ENCODE peak calls at places on chromosomes 12 and 14, in seven cellular contexts. X is endothelial cell, S is MCF 10A, N is WERI-Rb-1, B is HFF-Myc, Y is choroid plexus epithelial cell, C is cardiac fibroblast. D is an unnamed sample.

GRCh38 chr14:104968541-104969401 is 9.4 kb downstream of the AHNAK2 start:
- DNase-seq in Y (peak), X (no peak), C (peak), N (peak), B (no peak), S (peak), D (peak)

GRCh38 chr12:61546296-61546695 is 713.9 kb upstream of the USP15 start:
- DNase-seq in Y (no peak), N (peak), S (no peak), X (no peak), C (no peak), B (no peak), D (no peak)

GRCh38 chr14:62655161-62655560 is 390.1 kb downstream of the KCNH5 start:
- DNase-seq in N (peak), B (no peak), C (peak), X (no peak), Y (no peak), S (no peak), D (no peak)

GRCh38 chr14:81517798-81518398 is 15.8 kb downstream of the SEL1L start:
- DNase-seq in B (no peak), C (peak), Y (peak), N (no peak), X (no peak), S (no peak), D (no peak)

GRCh38 chr12:15774819-15775218 is 14.4 kb downstream of the EPS8 start:
- DNase-seq in X (no peak), N (no peak), S (no peak), C (peak), Y (peak), B (peak), D (no peak)

GRCh38 chr12:51334774-51335173 is 10.8 kb upstream of the BIN2 start:
- DNase-seq in C (peak), X (no peak), N (no peak), Y (no peak), S (no peak), B (no peak), D (no peak)

GRCh38 chr12:46219892-46220655 is 48.8 kb downstream of the SLC38A1 start:
- DNase-seq in S (peak), N (no peak), Y (peak), X (no peak), B (peak), C (peak), D (peak)

GRCh38 chr12:132222096-132222807 is 78.0 kb downstream of the NOC4L start:
- DNase-seq in Y (peak), N (no peak), B (no peak), X (peak), S (peak), C (peak), D (peak)

GRCh38 chr12:15520083-15520482 is 197.8 kb downstream of the PTPRO start:
- DNase-seq in X (no peak), B (no peak), C (no peak), N (no peak), Y (no peak), S (no peak), D (no peak)

GRCh38 chr12:105933671-105934665 is 204.8 kb downstream of the NUAK1 start:
- DNase-seq in C (peak), B (peak), Y (peak), S (peak), X (no peak), N (no peak), D (peak)

GRCh38 chr12:95661360-95661759 is 110.1 kb upstream of the USP44 start:
- DNase-seq in N (no peak), C (no peak), Y (no peak), S (no peak), X (no peak), B (no peak), D (no peak)

GRCh38 chr14:42855159-42855558 is 1248.5 kb downstream of the LRFN5 start:
- DNase-seq in C (no peak), X (no peak), N (no peak), S (peak), Y (peak), B (no peak), D (no peak)

GRCh38 chr12:24200013-24200412 is 250.5 kb upstream of the SOX5 start:
- DNase-seq in B (no peak), N (no peak), Y (no peak), C (no peak), X (no peak), S (no peak), D (no peak)

GRCh38 chr12:29030006-29030405 is 119.1 kb upstream of the FAR2 start:
- DNase-seq in C (no peak), Y (no peak), N (no peak), S (no peak), B (no peak), X (no peak), D (no peak)

GRCh38 chr12:51951199-51951842 is at the start of gene ACVR1B:
- DNase-seq in B (no peak), X (peak), N (peak), Y (peak), S (peak), C (peak), D (peak)

GRCh38 chr12:69252033-69252432 is 12.7 kb downstream of the CPSF6 start:
- DNase-seq in B (no peak), X (no peak), S (peak), N (no peak), Y (peak), C (no peak), D (no peak)

GRCh38 chr14:106826833-106827369 is 1300.5 kb downstream of the TMEM121 start:
- DNase-seq in S (no peak), B (no peak), X (no peak), C (no peak), N (no peak), Y (no peak), D (no peak)

GRCh38 chr14:77498984-77499527 is 440 bp upstream of the ISM2 start:
- DNase-seq in Y (no peak), C (no peak), B (no peak), X (peak), S (no peak), N (no peak), D (no peak)

GRCh38 chr12:99983721-99984258 is 946 bp downstream of the ANKS1B start:
- DNase-seq in C (peak), B (no peak), N (peak), Y (peak), X (peak), S (peak), D (no peak)

GRCh38 chr14:82385043-82385442 is 851.4 kb upstream of the SEL1L start:
- DNase-seq in C (no peak), B (no peak), X (no peak), S (peak), Y (peak), N (no peak), D (no peak)

GRCh38 chr14:79328863-79329262 is 882.4 kb downstream of the DIO2 start:
- DNase-seq in B (no peak), N (no peak), C (peak), X (no peak), S (no peak), Y (peak), D (no peak)

GRCh38 chr14:71466942-71467341 is 465.3 kb upstream of the RGS6 start:
- DNase-seq in S (no peak), Y (no peak), X (no peak), C (no peak), B (no peak), N (no peak), D (no peak)

GRCh38 chr12:111597731-111598636 is 1.1 kb downstream of the ATXN2 start:
- DNase-seq in C (peak), X (peak), N (peak), B (no peak), Y (peak), S (peak), D (peak)

GRCh38 chr12:56261503-56262230 is 3.5 kb upstream of the ANKRD52 start:
- DNase-seq in Y (peak), S (peak), N (no peak), X (no peak), B (peak), C (peak), D (no peak)

GRCh38 chr14:51283402-51283825 is 43.4 kb downstream of the TMX1 start:
- DNase-seq in C (peak), S (peak), Y (peak), X (peak), B (peak), N (peak), D (no peak)

GRCh38 chr12:95358111-95359083 is 115.6 kb upstream of the METAP2 start:
- DNase-seq in C (peak), B (no peak), X (no peak), S (no peak), Y (peak), N (no peak), D (no peak)

GRCh38 chr14:35400707-35401421 is 3.7 kb downstream of the NFKBIA start:
- DNase-seq in N (no peak), S (peak), B (no peak), Y (peak), C (peak), X (no peak), D (no peak)

GRCh38 chr12:112091563-112091962 is 17.0 kb downstream of the NAA25 start:
- DNase-seq in S (no peak), C (no peak), N (no peak), Y (no peak), X (no peak), B (no peak), D (no peak)

GRCh38 chr12:23686095-23686494 is 263.4 kb downstream of the SOX5 start:
- DNase-seq in Y (peak), S (no peak), C (peak), N (no peak), B (no peak), X (no peak), D (no peak)

GRCh38 chr12:14810953-14811483 is 3.0 kb downstream of the SMCO3 start:
- DNase-seq in Y (peak), N (peak), C (peak), S (peak), B (no peak), X (peak), D (no peak)

GRCh38 chr12:88391556-88391955 is 188.7 kb downstream of the KITLG start:
- DNase-seq in N (no peak), S (peak), X (no peak), Y (peak), C (peak), B (peak), D (no peak)

GRCh38 chr14:104935955-104936354 is 11.3 kb downstream of the PLD4 start:
- DNase-seq in S (no peak), Y (no peak), B (no peak), C (no peak), X (no peak), N (no peak), D (no peak)

GRCh38 chr12:102659200-102659911 is 179.0 kb upstream of the IGF1 start:
- DNase-seq in S (peak), C (no peak), N (peak), Y (no peak), B (no peak), X (no peak), D (no peak)

GRCh38 chr12:124739953-124740561 is 123.6 kb downstream of the SCARB1 start:
- DNase-seq in S (no peak), Y (peak), N (no peak), X (no peak), C (no peak), B (no peak), D (no peak)

GRCh38 chr14:103126873-103127304 is 3.6 kb downstream of the TNFAIP2 start:
- DNase-seq in S (peak), N (peak), C (no peak), B (no peak), Y (no peak), X (peak), D (no peak)

GRCh38 chr14:68819260-68819691 is 26.4 kb upstream of the ZFP36L1 start:
- DNase-seq in S (peak), Y (peak), C (peak), X (no peak), N (peak), B (no peak), D (no peak)

GRCh38 chr14:68817513-68818212 is 24.8 kb upstream of the ZFP36L1 start:
- DNase-seq in S (no peak), C (no peak), B (no peak), Y (no peak), N (no peak), X (no peak), D (no peak)

GRCh38 chr14:68815288-68816182 is 22.7 kb upstream of the ZFP36L1 start:
- DNase-seq in N (no peak), S (no peak), C (peak), Y (no peak), B (no peak), X (no peak), D (no peak)

GRCh38 chr14:68816183-68816942 is 23.5 kb upstream of the ZFP36L1 start:
- DNase-seq in S (peak), C (peak), N (peak), B (no peak), Y (peak), X (peak), D (peak)

GRCh38 chr14:68816943-68817430 is 24.1 kb upstream of the ZFP36L1 start:
- DNase-seq in Y (no peak), X (no peak), N (no peak), B (no peak), S (no peak), C (no peak), D (no peak)
- TF ChIP-seq CTCF in Y (no peak), X (peak), N (no peak), B (no peak), S (no peak), C (no peak), D (no peak)

GRCh38 chr14:95515523-95516517 is 630 bp downstream of the SYNE3 start:
- DNase-seq in N (peak), X (peak), C (peak), S (peak), Y (peak), B (no peak), D (peak)
- TF ChIP-seq CTCF in N (peak), X (no peak), C (peak), S (peak), Y (peak), B (peak), D (peak)

DNA sequence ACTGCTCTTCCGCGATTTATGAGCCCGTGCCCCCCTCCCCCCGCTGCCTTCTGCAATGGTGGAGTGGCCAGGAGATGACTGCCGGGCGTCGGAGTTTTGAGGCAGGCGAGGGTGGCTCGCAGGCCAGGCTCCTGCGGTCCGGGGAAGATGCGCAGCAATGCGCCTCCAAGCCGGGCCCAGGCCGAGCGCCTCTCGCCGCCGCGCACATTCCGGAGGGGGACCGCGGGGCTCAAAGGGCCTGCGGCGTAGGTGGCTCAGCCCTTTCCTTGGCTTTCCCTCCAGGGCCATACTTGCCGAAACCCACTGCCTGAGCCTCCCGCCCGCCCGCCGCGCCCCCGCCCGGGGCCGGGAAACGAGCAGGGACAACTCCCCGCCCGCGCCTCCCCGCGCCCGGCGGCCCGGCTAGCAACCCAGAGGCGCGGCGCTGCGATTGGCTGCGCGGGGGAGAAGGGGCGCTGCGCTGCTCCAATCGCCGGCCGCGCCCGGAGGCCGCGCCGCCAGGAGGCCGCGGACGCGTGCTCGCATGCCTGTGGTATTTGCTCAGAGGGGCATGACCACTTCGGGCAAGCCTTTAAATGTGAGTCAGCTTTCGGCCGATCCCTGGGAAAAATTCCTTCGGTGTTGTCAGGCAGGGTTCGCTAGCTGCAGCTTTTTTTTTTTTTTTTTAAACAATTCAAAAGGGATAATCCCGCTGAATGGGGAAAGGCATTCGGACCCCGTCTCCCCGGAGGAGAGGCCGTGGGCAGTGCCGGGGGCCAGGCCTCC is 157.9 kb upstream of the PARP11 start:
- DNase-seq in B (peak), X (peak), N (peak), Y (peak), S (peak), C (peak), D (peak)
- TF ChIP-seq CTCF in B (no peak), X (no peak), N (no peak), Y (no peak), S (no peak), C (no peak), D (peak)

DNA sequence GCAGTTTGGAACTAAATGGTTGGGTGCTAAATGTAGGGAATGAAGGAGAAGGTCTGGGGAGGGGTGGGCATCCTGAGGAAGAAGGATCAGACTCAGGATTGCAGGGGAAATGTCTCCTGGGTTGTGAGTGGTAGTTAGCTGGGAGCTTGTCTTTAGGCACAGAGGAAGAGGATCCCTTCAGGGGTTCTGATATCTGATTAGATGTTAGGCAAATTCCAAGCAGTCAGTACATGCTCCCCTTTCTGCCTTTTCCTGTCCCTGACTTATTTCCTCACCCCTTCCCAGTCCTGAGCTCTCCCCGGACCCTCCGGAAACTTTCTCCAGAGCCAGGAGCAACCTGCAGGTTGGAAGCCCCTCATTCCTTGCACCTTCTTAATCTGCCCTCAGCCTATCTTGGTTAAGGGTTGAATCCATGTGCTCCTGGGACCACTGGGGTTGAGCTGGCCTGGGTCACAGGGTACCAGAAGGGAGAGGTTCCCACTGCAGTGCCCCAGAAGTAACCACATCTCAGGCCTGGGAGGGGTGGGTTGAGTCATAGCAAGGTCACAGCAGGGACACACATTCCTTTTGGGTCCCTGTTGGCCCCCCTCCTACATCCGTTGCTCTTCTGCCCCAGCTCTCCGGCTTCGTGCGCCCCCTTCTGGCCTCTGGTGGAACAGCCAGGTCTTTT is 1.6 kb downstream of the IGFBP6 start:
- DNase-seq in S (peak), X (peak), B (peak), N (peak), C (peak), Y (peak), D (peak)
- TF ChIP-seq CTCF in S (peak), X (peak), B (peak), N (peak), C (peak), Y (peak), D (peak)

GRCh38 chr12:645563-646071 is 17.6 kb downstream of the NINJ2 start:
- DNase-seq in X (no peak), S (peak), Y (peak), B (no peak), C (peak), N (no peak), D (no peak)

GRCh38 chr12:647039-647712 is 16.1 kb downstream of the NINJ2 start:
- DNase-seq in Y (no peak), C (no peak), X (no peak), B (no peak), N (no peak), S (no peak), D (peak)

GRCh38 chr12:646303-647038 is 16.8 kb downstream of the NINJ2 start:
- DNase-seq in X (no peak), S (no peak), B (no peak), Y (peak), C (peak), N (no peak), D (peak)

GRCh38 chr12:647713-648085 is 15.5 kb downstream of the NINJ2 start:
- DNase-seq in N (no peak), S (no peak), C (no peak), B (no peak), Y (no peak), X (no peak), D (no peak)

DNA sequence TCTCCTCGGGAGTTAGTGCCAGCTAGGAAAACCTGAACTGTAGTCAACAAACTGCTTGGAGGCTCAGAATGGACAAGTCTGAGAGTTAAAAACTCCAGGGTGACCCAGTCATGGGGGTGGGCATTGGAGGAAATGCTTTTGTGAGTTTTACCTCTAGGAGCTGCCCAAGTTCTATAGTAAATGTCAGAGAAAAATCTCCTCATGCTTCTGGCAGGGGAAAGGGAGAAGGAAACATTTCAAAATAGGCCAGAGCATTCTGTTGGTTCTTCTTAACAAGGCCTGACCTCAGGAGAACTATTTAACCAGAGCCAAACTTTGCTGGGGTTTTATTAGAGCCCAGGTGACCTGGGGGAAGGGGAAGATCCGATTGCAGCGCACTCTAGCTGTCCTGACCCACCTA is 12.3 kb downstream of the NINJ2 start:
- DNase-seq in X (no peak), Y (peak), N (no peak), B (no peak), C (no peak), S (no peak), D (no peak)
- TF ChIP-seq CTCF in X (no peak), Y (peak), N (no peak), B (no peak), C (no peak), S (no peak), D (no peak)

DNA sequence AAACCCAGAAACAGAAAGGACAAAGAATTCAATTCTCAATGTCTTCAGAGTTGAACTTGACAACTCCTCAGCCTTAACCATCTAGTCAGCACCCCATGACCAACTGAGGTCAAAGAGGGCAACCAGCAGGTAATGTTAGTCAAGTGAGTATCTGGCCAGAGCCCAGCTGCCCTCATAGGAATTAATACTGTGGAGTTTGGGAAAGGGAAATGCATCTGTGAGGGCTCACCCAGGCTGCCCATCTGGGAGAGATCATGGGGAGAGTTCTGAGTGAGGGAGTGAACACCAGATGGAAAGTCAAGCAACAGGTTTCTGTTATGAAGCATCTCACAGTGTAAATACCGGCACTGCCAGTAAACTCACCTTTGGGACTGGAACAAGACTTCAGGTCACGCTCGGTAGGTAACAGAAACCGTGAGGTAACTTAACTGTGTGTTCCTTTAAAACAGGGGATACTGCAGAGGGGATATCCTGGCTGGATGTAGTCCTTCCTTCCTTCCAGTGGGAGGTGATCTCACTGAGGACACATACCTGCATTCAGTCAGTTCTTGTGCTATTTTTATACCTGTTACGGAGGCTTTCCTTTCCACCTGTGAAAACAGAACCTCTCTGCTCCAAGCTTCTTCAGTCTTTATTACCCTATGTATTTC is 94.4 kb downstream of the DAD1 start:
- DNase-seq in Y (no peak), C (no peak), N (no peak), B (no peak), X (no peak), S (no peak), D (no peak)
- TF ChIP-seq CTCF in Y (no peak), C (no peak), N (peak), B (no peak), X (no peak), S (no peak), D (no peak)

D was measured in Peyer's patch.